ENCODE peak calls at places on chromosomes 7 and 10, in ten cellular contexts. M is pancreas; E is NCI-H524; G is heart left ventricle; D is stimulated activated CD4-positive, alpha-beta T cell treated with anti-CD3 and anti-CD28 coated beads, Interleukin-12 subunit alpha, Interleukin-12 subunit beta, amount 100 ng/mL, for 4 hours; W is endothelial cell of umbilical vein; B is NCI-H345; S is NCI-H2171 treated with DMSO at 0.1 percent for 48 hours; N is cardiac muscle cell; P is K562. O is an unnamed sample.

GRCh38 chr7:68406480-68406879 is 1191.8 kb upstream of the AUTS2 start:
- DNase-seq in D (no peak), B (no peak), N (no peak), E (no peak), G (no peak), S (no peak), M (no peak), W (no peak), P (no peak), O (no peak)

GRCh38 chr7:16015981-16016380 is 329.5 kb upstream of the MEOX2 start:
- DNase-seq in N (no peak), B (no peak), S (no peak), M (no peak), W (no peak), G (no peak), E (no peak), P (no peak), D (no peak), O (no peak)

GRCh38 chr7:41189866-41190265 is 513.0 kb downstream of the INHBA start:
- DNase-seq in E (no peak), G (no peak), D (no peak), B (no peak), M (no peak), N (peak), P (no peak), S (no peak), W (peak), O (no peak)

GRCh38 chr10:68196707-68197106 is 35.2 kb downstream of the ATOH7 start:
- DNase-seq in W (no peak), P (no peak), N (no peak), M (no peak), B (no peak), S (no peak), D (no peak), G (no peak), E (no peak), O (no peak)

GRCh38 chr7:17816903-17817302 is 123.4 kb downstream of the SNX13 start:
- DNase-seq in W (no peak), M (no peak), N (no peak), B (no peak), S (no peak), P (no peak), E (no peak), D (no peak), G (no peak), O (no peak)

GRCh38 chr7:41046778-41047177 is 656.1 kb downstream of the INHBA start:
- DNase-seq in W (no peak), G (no peak), E (peak), P (no peak), M (no peak), S (peak), N (no peak), D (no peak), B (no peak), O (no peak)

GRCh38 chr7:142542938-142543337 is 206.3 kb upstream of the PRSS1 start:
- DNase-seq in M (no peak), B (no peak), N (peak), S (no peak), W (no peak), D (no peak), E (no peak), G (no peak), P (no peak), O (no peak)

GRCh38 chr7:101422361-101423195 is 59.9 kb downstream of the COL26A1 start:
- DNase-seq in S (no peak), G (no peak), B (no peak), P (no peak), W (no peak), D (no peak), M (no peak), N (no peak), E (no peak), O (no peak)

GRCh38 chr7:128266529-128266890 is 25.4 kb downstream of the LEP start:
- DNase-seq in G (no peak), D (no peak), B (no peak), S (no peak), W (no peak), P (no peak), E (no peak), M (no peak), N (no peak), O (no peak)

GRCh38 chr10:129850790-129851189 is 113.3 kb downstream of the EBF3 start:
- DNase-seq in N (no peak), G (no peak), S (no peak), B (no peak), E (no peak), W (no peak), M (peak), P (no peak), D (no peak), O (no peak)

GRCh38 chr10:75712241-75712880 is 280.9 kb downstream of the LRMDA start:
- DNase-seq in B (no peak), G (no peak), M (no peak), P (no peak), W (no peak), D (no peak), S (no peak), E (no peak), N (no peak), O (no peak)

GRCh38 chr7:83852136-83852535 is 203.2 kb upstream of the SEMA3E start:
- DNase-seq in P (no peak), B (no peak), S (no peak), M (no peak), E (no peak), G (no peak), W (peak), D (no peak), N (no peak), O (no peak)

GRCh38 chr7:6558837-6559236 is 7.6 kb upstream of the GRID2IP start:
- DNase-seq in W (no peak), P (peak), B (peak), G (no peak), M (no peak), D (no peak), N (peak), S (peak), E (peak), O (peak)

GRCh38 chr7:128155100-128155763 is 85.8 kb upstream of the LEP start:
- DNase-seq in D (no peak), P (peak), G (no peak), S (peak), B (no peak), N (no peak), M (no peak), W (no peak), E (no peak), O (no peak)

GRCh38 chr7:105674200-105675030 is 93.1 kb upstream of the EFCAB10 start:
- DNase-seq in D (no peak), B (no peak), W (no peak), N (no peak), G (no peak), P (no peak), E (peak), S (no peak), M (peak), O (no peak)

GRCh38 chr7:154744226-154744860 is 258.6 kb downstream of the PAXIP1 start:
- DNase-seq in E (peak), P (peak), W (no peak), B (peak), D (peak), S (no peak), N (no peak), G (no peak), M (peak), O (peak)

O was measured in OCI-LY7.